ENCODE peak calls at places on chromosomes 3 and 15, in nine cellular contexts. I is HFF-Myc; E is stromal cell of bone marrow; G is sciatic nerve; P is lung microvascular endothelial cell; U is stimulated activated CD4-positive, alpha-beta T cell treated with anti-CD3 and anti-CD28 coated beads, Interleukin-12 subunit alpha, Interleukin-12 subunit beta, amount 100 ng/mL, for 48 hours; H is naive thymus-derived CD4-positive, alpha-beta T cell; D is lower lobe of right lung; O is GM23338. T is an unnamed sample.

GRCh38 chr3:138271189-138271794 is 58.4 kb downstream of the NME9 start:
- DNase-seq in I (no peak), E (no peak), G (no peak), P (no peak), U (no peak), H (no peak), D (no peak), O (no peak), T (no peak)

GRCh38 chr3:49465269-49466034 is 4.6 kb upstream of the DAG1 start:
- DNase-seq in I (no peak), E (no peak), G (no peak), P (no peak), U (no peak), H (no peak), D (peak), O (no peak), T (no peak)

GRCh38 chr3:196008387-196008786 is 73.5 kb downstream of the TFRC start:
- DNase-seq in I (no peak), E (no peak), G (no peak), P (no peak), U (no peak), H (no peak), D (no peak), O (no peak), T (no peak)

GRCh38 chr15:64837502-64837901 is 4.2 kb upstream of the PLEKHO2 start:
- DNase-seq in I (no peak), E (no peak), G (no peak), P (no peak), U (no peak), H (peak), D (no peak), O (no peak), T (peak)

GRCh38 chr3:8593022-8593817 is 51.4 kb downstream of the SSUH2 start:
- DNase-seq in I (no peak), E (no peak), G (no peak), P (no peak), U (no peak), H (no peak), D (no peak), O (no peak), T (no peak)

GRCh38 chr3:126472277-126473006 is 3.2 kb downstream of the ZXDC start:
- DNase-seq in I (peak), E (peak), G (peak), P (peak), U (no peak), H (no peak), D (peak), O (no peak), T (peak)

GRCh38 chr3:101675709-101676218 is 1.2 kb downstream of the ZBTB11 start:
- DNase-seq in I (no peak), E (no peak), G (peak), P (no peak), U (no peak), H (no peak), D (peak), O (no peak), T (no peak)

GRCh38 chr3:184491867-184492615 is 69.5 kb upstream of the EPHB3 start:
- DNase-seq in I (no peak), E (no peak), G (peak), P (no peak), U (no peak), H (peak), D (peak), O (peak), T (no peak)

GRCh38 chr3:3799173-3800075 is at the start of gene LRRN1:
- DNase-seq in I (no peak), E (no peak), G (peak), P (no peak), U (peak), H (peak), D (peak), O (peak), T (no peak)

GRCh38 chr3:38168151-38168987 is 3.0 kb downstream of the OXSR1 start:
- DNase-seq in I (no peak), E (peak), G (no peak), P (peak), U (no peak), H (no peak), D (no peak), O (no peak), T (no peak)

GRCh38 chr3:13494463-13495350 is 14.6 kb downstream of the HDAC11 start:
- DNase-seq in I (no peak), E (no peak), G (no peak), P (peak), U (no peak), H (no peak), D (peak), O (peak), T (no peak)

GRCh38 chr3:33331414-33331813 is 54.2 kb downstream of the FBXL2 start:
- DNase-seq in I (no peak), E (peak), G (no peak), P (no peak), U (no peak), H (no peak), D (no peak), O (no peak), T (no peak)

GRCh38 chr3:121505256-121505655 is 40.5 kb downstream of the POLQ start:
- DNase-seq in I (no peak), E (no peak), G (no peak), P (no peak), U (no peak), H (no peak), D (no peak), O (no peak), T (no peak)

GRCh38 chr3:58580826-58581327 is 3.7 kb upstream of the FAM107A start:
- DNase-seq in I (no peak), E (no peak), G (no peak), P (no peak), U (no peak), H (no peak), D (no peak), O (peak), T (no peak)

GRCh38 chr3:112623717-112624116 is 17.2 kb downstream of the CCDC80 start:
- DNase-seq in I (no peak), E (no peak), G (no peak), P (peak), U (no peak), H (no peak), D (no peak), O (no peak), T (no peak)

GRCh38 chr3:196440696-196441095 is 8.5 kb upstream of the UBXN7 start:
- DNase-seq in I (no peak), E (no peak), G (peak), P (no peak), U (no peak), H (no peak), D (no peak), O (no peak), T (no peak)

GRCh38 chr3:158520433-158520832 is 50.6 kb upstream of the MLF1 start:
- DNase-seq in I (no peak), E (peak), G (no peak), P (no peak), U (no peak), H (no peak), D (no peak), O (no peak), T (no peak)

GRCh38 chr3:48690846-48691458 is 5.2 kb upstream of the NCKIPSD start:
- DNase-seq in I (no peak), E (no peak), G (no peak), P (no peak), U (no peak), H (no peak), D (no peak), O (no peak), T (no peak)

GRCh38 chr3:34387831-34388564 is 589.6 kb downstream of the PDCD6IP start:
- DNase-seq in I (no peak), E (no peak), G (no peak), P (no peak), U (no peak), H (no peak), D (no peak), O (peak), T (no peak)

GRCh38 chr3:13657660-13658435 is 108.9 kb downstream of the FBLN2 start:
- DNase-seq in I (no peak), E (no peak), G (peak), P (peak), U (peak), H (peak), D (peak), O (peak), T (no peak)

GRCh38 chr15:43404130-43404529 is 33.2 kb downstream of the TUBGCP4 start:
- DNase-seq in I (no peak), E (no peak), G (no peak), P (no peak), U (no peak), H (no peak), D (no peak), O (no peak), T (no peak)

GRCh38 chr3:15778332-15778858 is 19.4 kb downstream of the ANKRD28 start:
- DNase-seq in I (no peak), E (no peak), G (no peak), P (no peak), U (no peak), H (no peak), D (no peak), O (no peak), T (no peak)

GRCh38 chr3:193764959-193765358 is 172.0 kb downstream of the OPA1 start:
- DNase-seq in I (no peak), E (no peak), G (no peak), P (no peak), U (no peak), H (no peak), D (no peak), O (no peak), T (no peak)

GRCh38 chr3:65851827-65852226 is 186.9 kb downstream of the MAGI1 start:
- DNase-seq in I (no peak), E (no peak), G (no peak), P (no peak), U (no peak), H (no peak), D (no peak), O (no peak), T (no peak)